ENCODE peak calls at places on chromosomes 2 and 18, in ten cellular contexts. L is activated gamma-delta T cell treated with Interleukin-2 at 50 U/mL for 16 hours; R is iPS-NIHi11; U is neural crest cell; W is NCI-H774; A is activated CD4-positive, CD25-positive, alpha-beta regulatory T cell treated with anti-CD3 and anti-CD28 coated beads, Interleukin-2, amount 50 U/mL, for 72 hours; Z is brain microvascular endothelial cell; H is HFFc6; B is activated naive CD4-positive, alpha-beta T cell treated with Interleukin-2 at 50 U/mL for 16 hours; F is stimulated activated CD4-positive, alpha-beta T cell treated with anti-CD3 and anti-CD28 coated beads, Interleukin-4, amount 100 ng/mL, for 48 hours. P is an unnamed sample.

GRCh38 chr2:141923657-141924056 is 207.2 kb downstream of the LRP1B start:
- DNase-seq in W (no peak), U (no peak), L (no peak), A (no peak), R (no peak), B (no peak), H (peak; percentile 52), F (no peak), Z (no peak), P (no peak)

GRCh38 chr2:79393806-79394484 is 118.9 kb upstream of the CTNNA2 start:
- DNase-seq in R (peak; percentile 54), H (no peak), L (no peak), U (peak; percentile 28), F (no peak), W (peak; percentile 72), B (no peak), A (no peak), Z (no peak), P (peak; percentile 25)

GRCh38 chr2:85154048-85154753 is 21.0 kb downstream of the TCF7L1 start:
- DNase-seq in A (no peak), F (no peak), H (no peak), U (no peak), L (no peak), R (no peak), B (no peak), Z (no peak), W (no peak), P (no peak)

GRCh38 chr2:20135631-20136050 is 84.2 kb upstream of the LAPTM4A start:
- DNase-seq in B (peak; percentile 27), Z (peak; percentile 43), W (peak; percentile 26), H (peak; percentile 53), R (peak; percentile 80), L (no peak), A (no peak), U (peak; percentile 70), F (peak; percentile 23), P (peak; percentile 82)

GRCh38 chr18:47756364-47757016 is 174.0 kb downstream of the SMAD2 start:
- DNase-seq in B (peak; percentile 60), U (peak; percentile 80), W (peak; percentile 51), L (peak; percentile 46), R (peak; percentile 79), H (peak; percentile 41), F (peak; percentile 44), Z (peak; percentile 46), A (peak; percentile 62), P (peak; percentile 83)

GRCh38 chr2:96536445-96537065 is at the start of gene ARID5A:
- DNase-seq in H (peak; percentile 70), W (peak; percentile 86), A (peak; percentile 84), L (peak; percentile 90), F (peak; percentile 95), Z (peak; percentile 82), U (peak; percentile 84), R (peak; percentile 98), B (peak; percentile 93), P (peak; percentile 96)

GRCh38 chr2:96870631-96871255 is 863 bp upstream of the SEMA4C start:
- DNase-seq in H (no peak), W (peak; percentile 44), U (no peak), Z (no peak), F (peak; percentile 34), R (no peak), A (no peak), B (peak; percentile 65), L (peak; percentile 69), P (no peak)

GRCh38 chr2:437180-437579 is 149.3 kb upstream of the ALKAL2 start:
- DNase-seq in R (no peak), F (no peak), A (no peak), U (no peak), H (no peak), L (no peak), Z (no peak), B (no peak), W (no peak), P (no peak)

GRCh38 chr18:25305584-25305983 is 46.4 kb downstream of the ZNF521 start:
- DNase-seq in W (no peak), F (no peak), L (no peak), B (no peak), A (no peak), R (no peak), H (no peak), U (no peak), Z (no peak), P (no peak)

GRCh38 chr18:13437801-13438506 is 219.4 kb downstream of the LDLRAD4 start:
- DNase-seq in F (peak; percentile 47), L (peak; percentile 25), R (no peak), Z (no peak), W (no peak), H (no peak), U (no peak), B (peak; percentile 63), A (no peak), P (no peak)

GRCh38 chr18:23903971-23904370 is 110.6 kb upstream of the TTC39C start:
- DNase-seq in U (no peak), F (no peak), H (no peak), B (no peak), W (no peak), L (no peak), R (no peak), Z (no peak), A (no peak), P (no peak)

GRCh38 chr2:241191101-241191500 is 2.6 kb downstream of the ANO7 start:
- DNase-seq in Z (no peak), R (no peak), L (no peak), W (no peak), F (no peak), A (no peak), U (no peak), B (no peak), H (no peak), P (no peak)

GRCh38 chr2:96502891-96503636 is 2.1 kb downstream of the NEURL3 start:
- DNase-seq in W (no peak), Z (no peak), H (no peak), F (no peak), L (no peak), B (no peak), R (no peak), U (no peak), A (no peak), P (no peak)

GRCh38 chr2:65130440-65131175 is 702 bp upstream of the RAB1A start:
- DNase-seq in L (no peak), Z (no peak), H (no peak), R (no peak), B (no peak), U (no peak), W (peak; percentile 83), F (no peak), A (no peak), P (no peak)

GRCh38 chr2:222864296-222864695 is 3.5 kb downstream of the ACSL3 start:
- DNase-seq in B (no peak), A (no peak), R (no peak), L (no peak), W (no peak), U (no peak), F (no peak), H (peak; percentile 56), Z (peak; percentile 69), P (peak; percentile 12)

GRCh38 chr2:105438104-105438929 is 39.5 kb upstream of the FHL2 start:
- DNase-seq in B (no peak), L (no peak), H (no peak), W (peak; percentile 48), R (no peak), A (no peak), F (no peak), Z (no peak), U (no peak), P (no peak)

GRCh38 chr18:60506682-60507081 is 134.1 kb upstream of the MC4R start:
- DNase-seq in W (no peak), A (no peak), L (no peak), Z (no peak), B (no peak), H (no peak), R (no peak), F (no peak), U (no peak), P (no peak)

GRCh38 chr2:214034417-214034816 is 376.4 kb upstream of the VWC2L start:
- DNase-seq in A (no peak), Z (no peak), H (no peak), B (no peak), L (no peak), F (no peak), U (no peak), W (no peak), R (peak; percentile 20), P (peak; percentile 29)

GRCh38 chr2:71609441-71609840 is 156.1 kb downstream of the DYSF start:
- DNase-seq in F (no peak), R (no peak), L (no peak), B (no peak), U (no peak), W (no peak), Z (peak; percentile 53), H (peak; percentile 72), A (peak; percentile 16), P (no peak)

GRCh38 chr18:24022141-24022540 is 7.6 kb downstream of the TTC39C start:
- DNase-seq in W (no peak), B (no peak), R (no peak), U (no peak), A (no peak), Z (peak; percentile 46), H (no peak), F (no peak), L (no peak), P (no peak)

GRCh38 chr2:126907671-126908070 is 9.0 kb downstream of the TEX51 start:
- DNase-seq in W (no peak), U (no peak), B (no peak), R (no peak), L (no peak), F (no peak), H (no peak), A (no peak), Z (no peak), P (no peak)

GRCh38 chr2:17576802-17577201 is 36.3 kb downstream of the VSNL1 start:
- DNase-seq in B (no peak), A (no peak), R (no peak), L (no peak), U (no peak), W (no peak), H (no peak), F (no peak), Z (no peak), P (no peak)

GRCh38 chr2:9010866-9011265 is 7.4 kb upstream of the MBOAT2 start:
- DNase-seq in F (no peak), B (no peak), Z (peak; percentile 13), A (no peak), W (no peak), R (no peak), L (no peak), H (peak; percentile 39), U (no peak), P (no peak)

GRCh38 chr18:5095239-5095638 is 101.8 kb downstream of the AKAIN1 start:
- DNase-seq in Z (no peak), U (no peak), H (no peak), B (no peak), A (no peak), W (no peak), L (no peak), F (no peak), R (no peak), P (no peak)

GRCh38 chr18:68417826-68418225 is 297.1 kb downstream of the TMX3 start:
- DNase-seq in U (no peak), F (no peak), R (no peak), H (peak; percentile 41), B (no peak), A (no peak), W (no peak), Z (no peak), L (no peak), P (no peak)

GRCh38 chr2:186576614-186577013 is 13.2 kb upstream of the ITGAV start:
- DNase-seq in W (no peak), Z (peak; percentile 64), U (no peak), L (no peak), B (no peak), H (peak; percentile 18), R (no peak), F (no peak), A (no peak), P (no peak)

GRCh38 chr2:30530346-30530745 is 83.3 kb downstream of the LCLAT1 start:
- DNase-seq in R (no peak), H (no peak), U (no peak), B (no peak), F (no peak), W (no peak), Z (no peak), L (no peak), A (no peak), P (no peak)

GRCh38 chr2:199019898-199020507 is 437.7 kb downstream of the SATB2 start:
- DNase-seq in L (no peak), Z (peak; percentile 17), R (peak; percentile 23), H (peak; percentile 20), W (no peak), F (no peak), A (no peak), U (no peak), B (no peak), P (peak; percentile 32)

P was measured in WTC11.